ENCODE peak calls at places on chromosome 19, in seven cellular contexts. One of them, this sample, is unnamed.

GRCh38 chr19:45863840-45864628 is at the start of gene FOXA3:
- DNase-seq in mucosa of descending colon: peak
- DNase-seq in hepatocyte: peak
- DNase-seq in cardiac fibroblast: peak
- DNase-seq in esophagus muscularis mucosa: no peak
- DNase-seq in IMR-90: peak
- DNase-seq in AG04449: no peak
- DNase-seq in this sample: no peak

GRCh38 chr19:50332264-50333038 is 3.3 kb upstream of the KCNC3 start:
- DNase-seq in IMR-90: no peak
- DNase-seq in cardiac fibroblast: no peak
- DNase-seq in mucosa of descending colon: peak
- DNase-seq in AG04449: no peak
- DNase-seq in hepatocyte: peak
- DNase-seq in esophagus muscularis mucosa: no peak
- DNase-seq in this sample: no peak

GRCh38 chr19:23203841-23204344 is 46.3 kb downstream of the ZNF724 start:
- DNase-seq in cardiac fibroblast: peak
- DNase-seq in esophagus muscularis mucosa: no peak
- DNase-seq in IMR-90: no peak
- DNase-seq in mucosa of descending colon: no peak
- DNase-seq in hepatocyte: no peak
- DNase-seq in AG04449: no peak
- DNase-seq in this sample: no peak

GRCh38 chr19:37963190-37963947 is 56.4 kb downstream of the SIPA1L3 start:
- DNase-seq in IMR-90: peak
- DNase-seq in hepatocyte: no peak
- DNase-seq in esophagus muscularis mucosa: no peak
- DNase-seq in mucosa of descending colon: no peak
- DNase-seq in AG04449: no peak
- DNase-seq in cardiac fibroblast: peak
- DNase-seq in this sample: no peak

GRCh38 chr19:11418518-11419506 is at the start of gene RGL3:
- DNase-seq in IMR-90: no peak
- DNase-seq in mucosa of descending colon: no peak
- DNase-seq in cardiac fibroblast: no peak
- DNase-seq in AG04449: no peak
- DNase-seq in hepatocyte: peak
- DNase-seq in esophagus muscularis mucosa: no peak
- DNase-seq in this sample: no peak

GRCh38 chr19:39325778-39326680 is 5.4 kb upstream of the LRFN1 start:
- DNase-seq in AG04449: no peak
- DNase-seq in mucosa of descending colon: no peak
- DNase-seq in hepatocyte: no peak
- DNase-seq in esophagus muscularis mucosa: no peak
- DNase-seq in IMR-90: peak
- DNase-seq in cardiac fibroblast: peak
- DNase-seq in this sample: no peak

GRCh38 chr19:5990289-5990797 is 12.4 kb upstream of the RANBP3 start:
- DNase-seq in AG04449: no peak
- DNase-seq in esophagus muscularis mucosa: no peak
- DNase-seq in mucosa of descending colon: no peak
- DNase-seq in IMR-90: no peak
- DNase-seq in cardiac fibroblast: no peak
- DNase-seq in hepatocyte: no peak
- DNase-seq in this sample: no peak

GRCh38 chr19:42330521-42330835 is 5.0 kb downstream of the MEGF8 start:
- DNase-seq in AG04449: no peak
- DNase-seq in esophagus muscularis mucosa: no peak
- DNase-seq in IMR-90: no peak
- DNase-seq in cardiac fibroblast: no peak
- DNase-seq in hepatocyte: no peak
- DNase-seq in mucosa of descending colon: no peak
- DNase-seq in this sample: no peak

GRCh38 chr19:38812841-38813320 is at the start of gene LGALS4:
- DNase-seq in IMR-90: no peak
- DNase-seq in cardiac fibroblast: no peak
- DNase-seq in mucosa of descending colon: peak
- DNase-seq in esophagus muscularis mucosa: no peak
- DNase-seq in hepatocyte: peak
- DNase-seq in AG04449: no peak
- DNase-seq in this sample: no peak

GRCh38 chr19:46935066-46935663 is 74.4 kb downstream of the ARHGAP35 start:
- DNase-seq in mucosa of descending colon: no peak
- DNase-seq in cardiac fibroblast: no peak
- DNase-seq in hepatocyte: no peak
- DNase-seq in IMR-90: peak
- DNase-seq in esophagus muscularis mucosa: no peak
- DNase-seq in AG04449: no peak
- DNase-seq in this sample: no peak

GRCh38 chr19:46927893-46928292 is 67.1 kb downstream of the ARHGAP35 start:
- DNase-seq in AG04449: no peak
- DNase-seq in cardiac fibroblast: no peak
- DNase-seq in hepatocyte: no peak
- DNase-seq in mucosa of descending colon: no peak
- DNase-seq in IMR-90: no peak
- DNase-seq in esophagus muscularis mucosa: no peak
- DNase-seq in this sample: no peak

GRCh38 chr19:46928951-46929350 is 68.2 kb downstream of the ARHGAP35 start:
- DNase-seq in AG04449: no peak
- DNase-seq in hepatocyte: no peak
- DNase-seq in IMR-90: peak
- DNase-seq in cardiac fibroblast: peak
- DNase-seq in mucosa of descending colon: no peak
- DNase-seq in esophagus muscularis mucosa: no peak
- DNase-seq in this sample: no peak

GRCh38 chr19:46932346-46932745 is 71.5 kb downstream of the ARHGAP35 start:
- DNase-seq in AG04449: no peak
- DNase-seq in IMR-90: peak
- DNase-seq in cardiac fibroblast: peak
- DNase-seq in mucosa of descending colon: no peak
- DNase-seq in hepatocyte: no peak
- DNase-seq in esophagus muscularis mucosa: no peak
- DNase-seq in this sample: peak

GRCh38 chr19:46931197-46931596 is 70.4 kb downstream of the ARHGAP35 start:
- DNase-seq in mucosa of descending colon: no peak
- DNase-seq in esophagus muscularis mucosa: no peak
- DNase-seq in hepatocyte: no peak
- DNase-seq in AG04449: no peak
- DNase-seq in cardiac fibroblast: no peak
- DNase-seq in IMR-90: no peak
- DNase-seq in this sample: no peak
- TF ChIP-seq CTCF in mucosa of descending colon: no peak
- TF ChIP-seq CTCF in esophagus muscularis mucosa: no peak
- TF ChIP-seq CTCF in hepatocyte: no peak
- TF ChIP-seq CTCF in AG04449: no peak
- TF ChIP-seq CTCF in cardiac fibroblast: no peak
- TF ChIP-seq CTCF in IMR-90: no peak
- TF ChIP-seq CTCF in this sample: no peak

GRCh38 chr19:35533201-35533821 is at the start of gene GAPDHS:
- DNase-seq in cardiac fibroblast: no peak
- DNase-seq in IMR-90: peak
- DNase-seq in AG04449: no peak
- DNase-seq in mucosa of descending colon: no peak
- DNase-seq in hepatocyte: no peak
- DNase-seq in esophagus muscularis mucosa: no peak
- DNase-seq in this sample: no peak
- H3K4me3 ChIP-seq in cardiac fibroblast: no peak
- H3K4me3 ChIP-seq in IMR-90: no peak
- H3K4me3 ChIP-seq in AG04449: no peak
- H3K4me3 ChIP-seq in mucosa of descending colon: no peak
- H3K4me3 ChIP-seq in hepatocyte: no peak
- H3K4me3 ChIP-seq in esophagus muscularis mucosa: no peak
- H3K4me3 ChIP-seq in this sample: no peak

DNA sequence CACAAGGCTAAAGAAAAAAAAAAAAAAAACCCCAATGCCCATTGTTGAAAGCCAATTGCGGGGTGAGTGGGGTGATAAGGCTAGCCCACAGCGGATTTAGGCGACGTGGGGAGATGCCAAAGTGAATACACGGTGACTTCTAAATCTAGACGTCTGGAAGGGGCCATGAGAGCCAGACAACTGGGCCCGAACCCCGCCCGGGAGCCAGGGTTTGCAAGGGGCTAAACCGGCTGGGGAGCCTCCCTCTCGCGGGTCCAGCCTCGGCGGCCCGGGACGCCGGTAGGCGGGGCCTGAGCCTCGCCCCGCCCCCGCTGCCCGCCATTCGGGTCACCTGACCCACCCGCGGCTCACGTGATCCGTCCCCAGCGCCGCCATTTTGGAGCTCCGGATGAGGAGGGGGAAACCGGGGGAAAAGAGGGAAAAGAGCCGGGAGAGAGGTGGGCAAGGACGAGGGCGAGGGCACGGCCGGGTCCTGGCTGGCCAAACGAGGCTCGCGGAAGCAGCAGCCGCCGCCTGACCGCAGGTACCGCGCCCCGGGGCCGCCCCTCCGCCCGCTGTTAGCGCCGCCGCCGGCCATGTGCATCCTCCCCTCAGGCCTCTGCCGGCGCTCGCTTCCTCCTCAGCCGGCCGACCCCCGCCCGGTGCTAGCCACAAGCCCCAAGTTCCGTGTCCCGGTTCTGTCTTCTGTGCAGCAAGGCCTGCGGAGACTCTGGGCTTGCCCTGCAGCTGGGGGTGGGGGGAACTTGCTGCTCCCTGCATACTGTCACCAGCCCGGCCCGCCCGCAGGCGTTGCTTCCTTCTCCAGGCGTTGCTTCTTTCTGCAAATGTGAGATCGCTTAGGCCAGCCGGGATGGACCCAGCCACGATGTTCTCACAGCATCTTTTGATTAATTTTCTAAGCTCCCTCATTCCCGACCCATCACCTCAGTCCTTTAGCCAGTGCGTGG is at the start of gene ZNF507:
- DNase-seq in cardiac fibroblast: peak
- DNase-seq in AG04449: no peak
- DNase-seq in hepatocyte: peak
- DNase-seq in IMR-90: peak
- DNase-seq in mucosa of descending colon: peak
- DNase-seq in esophagus muscularis mucosa: peak
- DNase-seq in this sample: no peak
- TF ChIP-seq CTCF in cardiac fibroblast: no peak
- TF ChIP-seq CTCF in AG04449: peak
- TF ChIP-seq CTCF in hepatocyte: no peak
- TF ChIP-seq CTCF in IMR-90: peak
- TF ChIP-seq CTCF in mucosa of descending colon: no peak
- TF ChIP-seq CTCF in esophagus muscularis mucosa: no peak
- TF ChIP-seq CTCF in this sample: no peak

DNA sequence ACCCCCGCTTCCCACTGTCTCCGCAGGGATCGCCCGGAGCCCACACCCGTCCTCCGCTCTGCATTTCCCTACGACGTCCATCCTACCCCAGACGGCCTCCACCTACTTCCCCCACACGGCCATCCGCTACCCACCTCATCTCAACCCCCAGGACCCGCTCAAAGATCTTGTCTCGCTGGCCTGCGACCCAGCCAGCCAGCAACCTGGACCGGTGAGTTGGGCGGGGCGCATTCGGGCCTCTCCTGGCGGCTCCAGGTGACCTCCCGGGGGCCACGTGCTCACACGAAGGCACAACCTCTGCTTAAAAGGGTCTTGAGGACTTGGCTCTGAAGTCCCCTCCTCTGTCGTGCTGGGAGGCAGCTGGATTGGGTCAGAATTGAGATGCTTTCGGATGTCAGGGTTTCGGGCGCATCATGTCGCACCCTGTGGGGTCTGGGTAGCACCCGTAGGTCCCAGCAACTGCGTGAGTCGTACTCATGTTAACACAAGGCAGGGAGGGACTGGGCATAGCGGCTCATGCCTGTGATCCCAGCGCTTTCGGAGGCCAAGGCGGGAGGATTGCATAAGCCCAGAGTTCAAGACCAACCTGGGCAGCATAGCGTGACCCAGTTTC is 27.8 kb downstream of the SMIM24 start:
- DNase-seq in IMR-90: no peak
- DNase-seq in AG04449: no peak
- DNase-seq in mucosa of descending colon: no peak
- DNase-seq in cardiac fibroblast: no peak
- DNase-seq in esophagus muscularis mucosa: no peak
- DNase-seq in hepatocyte: no peak
- DNase-seq in this sample: no peak
- H3K4me3 ChIP-seq in IMR-90: no peak
- H3K4me3 ChIP-seq in AG04449: no peak
- H3K4me3 ChIP-seq in mucosa of descending colon: no peak
- H3K4me3 ChIP-seq in cardiac fibroblast: no peak
- H3K4me3 ChIP-seq in esophagus muscularis mucosa: no peak
- H3K4me3 ChIP-seq in hepatocyte: no peak
- H3K4me3 ChIP-seq in this sample: no peak

DNA sequence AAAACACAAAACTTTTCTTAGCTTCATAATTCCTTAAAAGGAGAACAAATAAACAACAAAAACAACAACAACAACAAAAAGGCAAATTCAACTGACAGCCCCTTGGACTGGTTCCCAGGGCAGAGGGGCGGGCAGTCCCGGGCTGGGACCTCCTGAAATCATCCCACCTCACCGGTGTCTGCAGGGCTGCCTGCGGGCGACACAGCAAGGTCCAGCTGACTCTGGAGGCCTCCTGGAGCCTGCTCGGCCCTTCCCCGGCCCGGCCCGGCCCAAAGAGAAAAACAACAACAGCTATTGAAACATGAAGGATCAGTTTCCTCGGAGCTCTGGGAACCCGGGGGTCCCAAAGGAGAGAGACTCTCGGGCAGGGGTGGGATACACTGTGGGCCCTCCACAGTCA is 5.0 kb upstream of the ISYNA1 start:
- DNase-seq in IMR-90: no peak
- DNase-seq in hepatocyte: no peak
- DNase-seq in esophagus muscularis mucosa: no peak
- DNase-seq in AG04449: no peak
- DNase-seq in mucosa of descending colon: no peak
- DNase-seq in cardiac fibroblast: no peak
- DNase-seq in this sample: no peak
- TF ChIP-seq CTCF in IMR-90: no peak
- TF ChIP-seq CTCF in hepatocyte: no peak
- TF ChIP-seq CTCF in esophagus muscularis mucosa: no peak
- TF ChIP-seq CTCF in AG04449: no peak
- TF ChIP-seq CTCF in mucosa of descending colon: no peak
- TF ChIP-seq CTCF in cardiac fibroblast: no peak
- TF ChIP-seq CTCF in this sample: no peak

DNA sequence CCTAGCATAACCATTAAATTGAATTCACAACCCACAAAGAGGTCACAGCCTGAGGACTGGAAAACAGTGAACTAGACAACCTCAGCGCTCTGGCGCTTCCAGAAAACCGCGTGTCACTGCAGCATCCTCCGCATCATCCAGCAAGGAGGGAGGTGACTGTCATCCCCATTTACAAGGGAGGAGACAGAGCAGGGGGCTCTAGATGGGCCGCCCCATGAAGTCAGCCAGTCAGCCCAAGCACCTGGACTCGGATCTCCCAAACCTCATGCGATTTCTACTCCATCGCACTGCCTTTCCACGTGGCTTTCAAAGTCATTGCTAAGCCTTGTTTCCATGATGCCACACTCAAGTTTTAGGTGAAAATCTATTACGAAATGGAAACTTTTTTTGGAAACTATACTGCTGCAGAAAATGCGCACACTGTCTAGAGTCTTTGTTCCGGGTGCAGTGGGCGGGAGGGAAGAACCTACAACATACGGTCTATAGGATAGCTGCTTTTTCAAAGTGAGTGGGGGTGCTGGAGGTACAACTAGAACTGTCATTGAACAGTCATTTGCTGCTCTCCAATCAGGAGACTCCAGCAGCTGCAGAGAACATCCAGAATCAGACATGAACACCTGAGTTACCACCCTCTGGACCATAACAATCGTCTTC is 2.8 kb downstream of the AP3D1 start:
- DNase-seq in cardiac fibroblast: no peak
- DNase-seq in esophagus muscularis mucosa: no peak
- DNase-seq in IMR-90: no peak
- DNase-seq in hepatocyte: no peak
- DNase-seq in mucosa of descending colon: no peak
- DNase-seq in AG04449: no peak
- DNase-seq in this sample: no peak
- H3K4me3 ChIP-seq in cardiac fibroblast: no peak
- H3K4me3 ChIP-seq in esophagus muscularis mucosa: no peak
- H3K4me3 ChIP-seq in IMR-90: no peak
- H3K4me3 ChIP-seq in hepatocyte: no peak
- H3K4me3 ChIP-seq in mucosa of descending colon: no peak
- H3K4me3 ChIP-seq in AG04449: no peak
- H3K4me3 ChIP-seq in this sample: no peak

This sample was measured in epithelial cell of proximal tubule.